ENCODE peak calls at places on chromosomes 11 and 22, in ten cellular contexts. T, K, L, R, V, X, G, Q, A and I are unnamed samples.

GRCh38 chr11:47177229-47177845 is 658 bp upstream of the ARFGAP2 start:
- DNase-seq in T (peak; percentile 65), K (peak; percentile 61), L (peak; percentile 81), R (peak; percentile 55), V (peak; percentile 72), X (peak; percentile 72), G (peak; percentile 33), Q (peak; percentile 85), A (peak; percentile 68), I (peak; percentile 96)

GRCh38 chr11:102807921-102808320 is 10.0 kb upstream of the MMP1 start:
- DNase-seq in T (no peak), K (no peak), L (no peak), R (no peak), V (no peak), X (no peak), G (no peak), Q (no peak), A (no peak), I (peak; percentile 38)

GRCh38 chr11:3074912-3075589 is 17.8 kb upstream of the CARS1 start:
- DNase-seq in T (no peak), K (no peak), L (peak; percentile 22), R (no peak), V (no peak), X (no peak), G (no peak), Q (no peak), A (no peak), I (no peak)

GRCh38 chr11:1773131-1773510 is 9.4 kb upstream of the CTSD start:
- DNase-seq in T (no peak), K (no peak), L (no peak), R (no peak), V (peak; percentile 12), X (no peak), G (no peak), Q (no peak), A (no peak), I (no peak)

GRCh38 chr22:44735518-44736428 is 16.6 kb upstream of the ARHGAP8 start:
- DNase-seq in T (peak; percentile 83), K (peak; percentile 85), L (peak; percentile 14), R (peak; percentile 74), V (peak; percentile 83), X (peak; percentile 82), G (peak; percentile 42), Q (peak; percentile 81), A (peak; percentile 87), I (peak; percentile 70)

GRCh38 chr11:2728663-2729332 is 29.0 kb upstream of the KCNQ1OT1 start:
- DNase-seq in T (no peak), K (no peak), L (no peak), R (no peak), V (no peak), X (no peak), G (no peak), Q (no peak), A (no peak), I (no peak)

GRCh38 chr11:47617417-47617809 is 23.2 kb upstream of the C1QTNF4 start:
- DNase-seq in T (no peak), K (no peak), L (no peak), R (no peak), V (no peak), X (no peak), G (no peak), Q (no peak), A (no peak), I (no peak)

GRCh38 chr11:109680127-109680526 is 258.1 kb downstream of the C11orf87 start:
- DNase-seq in T (no peak), K (no peak), L (peak; percentile 1), R (no peak), V (no peak), X (no peak), G (no peak), Q (no peak), A (no peak), I (no peak)

GRCh38 chr11:58024601-58025091 is 965 bp downstream of the OR9Q1 start:
- DNase-seq in T (no peak), K (no peak), L (peak; percentile 16), R (no peak), V (no peak), X (peak; percentile 1), G (no peak), Q (no peak), A (no peak), I (no peak)

GRCh38 chr11:124762624-124763155 is 600 bp upstream of the ESAM start:
- DNase-seq in T (no peak), K (no peak), L (no peak), R (no peak), V (no peak), X (peak; percentile 44), G (peak; percentile 47), Q (no peak), A (no peak), I (no peak)

GRCh38 chr22:30044369-30044768 is 35.9 kb upstream of the HORMAD2 start:
- DNase-seq in T (no peak), K (no peak), L (peak; percentile 46), R (no peak), V (no peak), X (no peak), G (no peak), Q (no peak), A (no peak), I (no peak)

GRCh38 chr11:134691985-134692384 is 279.9 kb upstream of the B3GAT1 start:
- DNase-seq in T (no peak), K (no peak), L (no peak), R (no peak), V (no peak), X (no peak), G (no peak), Q (no peak), A (no peak), I (no peak)